ENCODE peak calls at places on chromosome 14, in ten cellular contexts. X, E, F, T, W, P, R, G, D and A are unnamed samples.

GRCh38 chr14:39014460-39014859 is 88.6 kb downstream of the SEC23A start:
- DNase-seq in X (no peak), E (no peak), F (no peak), T (no peak), W (no peak), P (no peak), R (no peak), G (no peak), D (no peak), A (no peak)

GRCh38 chr14:88551094-88551870 is 3.5 kb downstream of the PTPN21 start:
- DNase-seq in X (peak), E (peak), F (no peak), T (no peak), W (peak), P (peak), R (no peak), G (peak), D (peak), A (peak)

GRCh38 chr14:96811265-96811664 is 14.1 kb downstream of the VRK1 start:
- DNase-seq in X (no peak), E (no peak), F (no peak), T (no peak), W (peak), P (no peak), R (no peak), G (no peak), D (peak), A (no peak)

GRCh38 chr14:92686763-92687427 is 61.5 kb downstream of the LGMN start:
- DNase-seq in X (peak), E (peak), F (peak), T (no peak), W (peak), P (peak), R (no peak), G (peak), D (peak), A (peak)

GRCh38 chr14:67694791-67695393 is 672 bp downstream of the RDH11 start:
- DNase-seq in X (peak), E (no peak), F (peak), T (peak), W (peak), P (peak), R (peak), G (peak), D (peak), A (peak)

GRCh38 chr14:76908834-76909233 is 82.6 kb downstream of the LRRC74A start:
- DNase-seq in X (no peak), E (no peak), F (peak), T (no peak), W (no peak), P (no peak), R (no peak), G (no peak), D (no peak), A (peak)

GRCh38 chr14:54893151-54893760 is 9.4 kb downstream of the GCH1 start:
- DNase-seq in X (peak), E (no peak), F (peak), T (peak), W (peak), P (no peak), R (no peak), G (peak), D (peak), A (peak)

GRCh38 chr14:20503905-20504304 is 1.4 kb upstream of the RNASE10 start:
- DNase-seq in X (no peak), E (no peak), F (no peak), T (no peak), W (no peak), P (no peak), R (no peak), G (no peak), D (no peak), A (no peak)

GRCh38 chr14:87960013-87960787 is 32.8 kb downstream of the GALC start:
- DNase-seq in X (no peak), E (no peak), F (peak), T (no peak), W (no peak), P (no peak), R (no peak), G (no peak), D (no peak), A (peak)

GRCh38 chr14:100673085-100673806 is 53.4 kb upstream of the DLK1 start:
- DNase-seq in X (peak), E (no peak), F (no peak), T (peak), W (no peak), P (peak), R (no peak), G (peak), D (no peak), A (peak)

GRCh38 chr14:21279783-21280182 is at the start of gene RPGRIP1:
- DNase-seq in X (no peak), E (no peak), F (no peak), T (no peak), W (no peak), P (no peak), R (no peak), G (no peak), D (no peak), A (no peak)

GRCh38 chr14:55807059-55807499 is 227.1 kb downstream of the KTN1 start:
- DNase-seq in X (peak), E (peak), F (peak), T (peak), W (no peak), P (peak), R (peak), G (no peak), D (peak), A (peak)

GRCh38 chr14:50821471-50822464 is 9.2 kb downstream of the NIN start:
- DNase-seq in X (no peak), E (no peak), F (peak), T (no peak), W (no peak), P (peak), R (no peak), G (no peak), D (no peak), A (peak)

GRCh38 chr14:101878222-101879211 is 85.9 kb upstream of the DYNC1H1 start:
- DNase-seq in X (peak), E (no peak), F (no peak), T (no peak), W (no peak), P (no peak), R (no peak), G (no peak), D (no peak), A (no peak)

GRCh38 chr14:46571970-46572369 is 79.6 kb downstream of the RPL10L start:
- DNase-seq in X (no peak), E (no peak), F (no peak), T (peak), W (no peak), P (no peak), R (no peak), G (no peak), D (no peak), A (no peak)

GRCh38 chr14:52350445-52350844 is 36.3 kb downstream of the PTGER2 start:
- DNase-seq in X (no peak), E (no peak), F (no peak), T (no peak), W (no peak), P (no peak), R (no peak), G (no peak), D (no peak), A (no peak)

GRCh38 chr14:78104130-78104529 is 66.0 kb upstream of the NRXN3 start:
- DNase-seq in X (no peak), E (no peak), F (no peak), T (no peak), W (no peak), P (no peak), R (no peak), G (no peak), D (no peak), A (no peak)

DNA sequence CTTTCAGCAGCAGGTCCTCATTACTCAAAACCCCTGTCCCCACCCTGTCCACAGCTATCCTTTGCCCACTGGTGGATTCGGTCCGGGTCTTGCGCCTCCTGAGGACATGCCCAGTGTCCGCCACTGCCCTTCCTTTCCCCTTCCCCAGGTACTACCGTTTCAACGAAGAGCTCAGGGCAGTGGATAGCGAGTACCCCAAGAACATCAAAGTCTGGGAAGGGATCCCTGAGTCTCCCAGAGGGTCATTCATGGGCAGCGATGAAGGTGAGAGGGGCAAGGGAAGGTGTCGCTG is 8.7 kb downstream of the MMP14 start:
- DNase-seq in X (no peak), E (no peak), F (no peak), T (no peak), W (no peak), P (no peak), R (no peak), G (no peak), D (no peak), A (no peak)
- H3K27ac ChIP-seq in X (no peak), E (peak), F (no peak), T (no peak), W (peak), P (no peak), R (peak), G (no peak), D (peak), A (no peak)

GRCh38 chr14:102998393-102998792 is 59.0 kb downstream of the CDC42BPB start:
- DNase-seq in X (no peak), E (no peak), F (no peak), T (no peak), W (no peak), P (no peak), R (no peak), G (no peak), D (peak), A (no peak)

GRCh38 chr14:103001226-103001625 is 56.1 kb downstream of the CDC42BPB start:
- DNase-seq in X (no peak), E (no peak), F (no peak), T (no peak), W (no peak), P (no peak), R (no peak), G (no peak), D (no peak), A (no peak)

GRCh38 chr14:102996941-102997340 is 60.4 kb downstream of the CDC42BPB start:
- DNase-seq in X (no peak), E (no peak), F (no peak), T (no peak), W (no peak), P (no peak), R (no peak), G (no peak), D (no peak), A (no peak)

GRCh38 chr14:103000291-103000921 is 56.9 kb downstream of the CDC42BPB start:
- DNase-seq in X (no peak), E (no peak), F (no peak), T (no peak), W (no peak), P (no peak), R (no peak), G (no peak), D (no peak), A (no peak)

DNA sequence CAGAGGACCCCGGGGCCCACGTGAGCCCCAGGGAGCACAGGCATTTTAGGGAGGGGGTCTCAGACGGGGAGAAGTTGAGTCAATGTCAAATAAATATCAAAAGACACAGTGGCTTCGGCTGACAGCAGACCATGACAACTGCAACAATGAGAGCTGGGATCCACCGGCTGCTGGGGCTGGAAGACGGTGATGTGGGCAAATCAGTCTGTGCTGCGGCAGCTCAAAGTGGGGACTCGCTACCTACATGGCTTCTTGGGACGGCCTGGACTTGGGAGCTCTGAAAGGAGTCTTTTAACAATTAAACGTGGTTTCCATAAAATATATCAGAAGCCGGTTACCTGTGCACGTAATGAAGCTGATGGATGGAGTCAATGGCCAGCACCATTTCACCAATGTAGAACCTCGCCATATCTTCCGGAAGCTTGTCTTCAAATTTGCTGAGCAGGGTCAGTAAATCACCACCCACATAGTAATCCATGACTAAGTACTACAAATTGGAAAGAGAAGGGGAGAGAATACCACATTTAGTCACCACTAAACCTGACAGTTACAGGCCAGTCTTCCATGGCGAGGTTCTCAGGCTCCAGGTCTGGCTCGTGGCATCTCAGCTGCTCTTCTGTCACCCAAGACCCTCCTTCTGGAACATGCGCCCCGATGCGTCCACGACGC is 58.0 kb downstream of the CDC42BPB start:
- DNase-seq in X (no peak), E (no peak), F (no peak), T (no peak), W (no peak), P (no peak), R (no peak), G (no peak), D (no peak), A (no peak)
- H3K4me3 ChIP-seq in X (no peak), E (no peak), F (no peak), T (no peak), W (no peak), P (no peak), R (no peak), G (no peak), D (no peak), A (no peak)

GRCh38 chr14:59098377-59098776 is 90.1 kb upstream of the DAAM1 start:
- DNase-seq in X (no peak), E (no peak), F (no peak), T (no peak), W (peak), P (no peak), R (no peak), G (no peak), D (peak), A (no peak)
- H3K27ac ChIP-seq in X (no peak), E (no peak), F (no peak), T (no peak), W (peak), P (no peak), R (no peak), G (no peak), D (peak), A (no peak)

GRCh38 chr14:103021817-103022668 is 35.3 kb downstream of the CDC42BPB start:
- DNase-seq in X (no peak), E (no peak), F (no peak), T (no peak), W (no peak), P (no peak), R (no peak), G (no peak), D (peak), A (no peak)
- H3K4me3 ChIP-seq in X (no peak), E (no peak), F (no peak), T (no peak), W (no peak), P (no peak), R (no peak), G (no peak), D (no peak), A (no peak)

DNA sequence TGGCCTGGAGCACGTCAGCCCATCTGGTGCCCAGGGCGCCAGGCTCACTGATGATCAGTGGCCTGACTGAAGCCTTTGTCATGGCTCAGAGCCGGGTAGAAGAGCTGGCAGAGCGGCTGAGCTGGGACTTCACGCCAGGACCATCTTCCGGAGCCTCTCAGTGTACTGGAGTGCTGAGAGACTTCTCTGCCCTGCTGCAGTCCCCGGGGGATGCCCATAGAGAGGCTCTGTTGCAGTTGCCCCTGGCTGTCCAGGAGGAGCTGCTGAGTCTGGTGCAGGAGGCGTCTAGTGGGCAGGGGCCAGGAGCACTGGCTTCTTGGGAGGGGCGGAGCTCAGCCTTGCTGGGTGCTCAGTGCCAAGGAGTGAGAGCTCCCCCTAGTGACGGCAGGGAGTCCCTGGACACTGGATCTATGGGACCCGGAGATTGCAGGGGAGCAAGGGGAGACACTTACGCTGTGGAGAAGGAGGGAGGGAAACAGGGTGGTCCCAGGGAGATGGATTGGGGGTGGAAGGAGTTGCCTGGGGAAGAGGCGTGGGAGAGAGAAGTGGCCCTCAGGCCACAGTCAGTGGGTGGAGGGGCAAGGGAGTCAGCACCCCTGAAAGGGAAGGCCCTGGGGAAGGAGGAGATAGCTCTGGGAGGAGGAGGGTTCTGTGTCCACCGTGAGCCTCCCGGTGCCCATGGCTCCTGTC is 2.0 kb downstream of the KHNYN start:
- DNase-seq in X (peak), E (peak), F (peak), T (peak), W (peak), P (peak), R (peak), G (peak), D (peak), A (peak)
- H3K27ac ChIP-seq in X (peak), E (peak), F (peak), T (no peak), W (no peak), P (peak), R (peak), G (no peak), D (peak), A (no peak)

GRCh38 chr14:104827173-104828055 is 26.5 kb downstream of the ZBTB42 start:
- DNase-seq in X (peak), E (no peak), F (peak), T (peak), W (no peak), P (peak), R (no peak), G (peak), D (peak), A (peak)
- H3K4me3 ChIP-seq in X (peak), E (peak), F (no peak), T (peak), W (peak), P (peak), R (peak), G (peak), D (peak), A (no peak)

DNA sequence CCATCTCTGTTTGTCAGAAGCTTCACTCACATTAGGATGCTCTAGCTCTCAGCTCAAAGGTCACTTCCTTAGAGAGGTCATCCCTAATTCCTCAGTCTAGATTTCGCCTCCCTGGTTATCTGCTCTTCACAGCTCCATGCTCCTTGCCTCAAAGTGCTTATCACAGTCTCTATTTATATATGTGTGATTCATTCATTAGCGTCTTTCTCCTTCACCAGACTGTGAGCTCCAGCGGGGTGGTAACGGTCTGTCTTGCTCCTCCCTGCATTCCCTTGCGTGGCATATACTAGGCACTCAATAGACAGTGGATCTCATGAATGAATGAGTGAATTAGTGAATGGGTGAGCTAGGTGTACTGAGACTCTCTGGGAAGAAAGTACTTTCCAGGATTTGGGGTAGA is 6.9 kb downstream of the SYNDIG1L start:
- DNase-seq in X (no peak), E (no peak), F (no peak), T (no peak), W (no peak), P (no peak), R (no peak), G (no peak), D (no peak), A (no peak)
- H3K27ac ChIP-seq in X (no peak), E (no peak), F (no peak), T (no peak), W (no peak), P (no peak), R (no peak), G (no peak), D (no peak), A (no peak)

DNA sequence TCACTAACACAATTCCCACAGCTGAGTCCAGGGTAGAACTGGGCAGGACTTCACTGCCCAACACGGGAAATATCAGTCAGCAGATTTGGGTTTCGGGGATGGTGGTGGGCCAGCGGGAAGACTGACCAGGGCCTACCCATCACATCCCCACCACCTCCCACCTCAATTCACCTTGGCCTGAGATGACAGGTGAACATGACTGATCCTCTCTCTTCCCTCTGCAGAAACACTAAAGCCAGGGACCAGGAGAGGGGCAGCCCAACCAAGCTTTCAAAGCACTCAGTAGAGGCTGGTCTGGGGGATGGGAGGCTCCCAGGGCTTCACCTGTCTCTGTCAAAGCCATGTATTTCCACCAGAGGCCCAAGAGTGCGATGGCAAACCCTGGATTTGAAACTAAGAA is 2.3 kb downstream of the SERPINA5 start:
- DNase-seq in X (no peak), E (no peak), F (no peak), T (no peak), W (no peak), P (peak), R (no peak), G (no peak), D (no peak), A (no peak)
- H3K4me3 ChIP-seq in X (no peak), E (no peak), F (no peak), T (peak), W (no peak), P (no peak), R (no peak), G (no peak), D (no peak), A (no peak)

GRCh38 chr14:71690478-71690877 is 241.8 kb upstream of the RGS6 start:
- DNase-seq in X (no peak), E (no peak), F (no peak), T (no peak), W (no peak), P (no peak), R (no peak), G (no peak), D (no peak), A (no peak)

GRCh38 chr14:71684323-71684722 is 247.9 kb upstream of the RGS6 start:
- DNase-seq in X (no peak), E (no peak), F (no peak), T (no peak), W (no peak), P (no peak), R (no peak), G (no peak), D (no peak), A (no peak)

GRCh38 chr14:71686677-71687076 is 245.6 kb upstream of the RGS6 start:
- DNase-seq in X (no peak), E (no peak), F (no peak), T (no peak), W (no peak), P (no peak), R (no peak), G (no peak), D (peak), A (no peak)

GRCh38 chr14:71688576-71688975 is 243.7 kb upstream of the RGS6 start:
- DNase-seq in X (no peak), E (no peak), F (no peak), T (peak), W (no peak), P (no peak), R (no peak), G (no peak), D (no peak), A (peak)

DNA sequence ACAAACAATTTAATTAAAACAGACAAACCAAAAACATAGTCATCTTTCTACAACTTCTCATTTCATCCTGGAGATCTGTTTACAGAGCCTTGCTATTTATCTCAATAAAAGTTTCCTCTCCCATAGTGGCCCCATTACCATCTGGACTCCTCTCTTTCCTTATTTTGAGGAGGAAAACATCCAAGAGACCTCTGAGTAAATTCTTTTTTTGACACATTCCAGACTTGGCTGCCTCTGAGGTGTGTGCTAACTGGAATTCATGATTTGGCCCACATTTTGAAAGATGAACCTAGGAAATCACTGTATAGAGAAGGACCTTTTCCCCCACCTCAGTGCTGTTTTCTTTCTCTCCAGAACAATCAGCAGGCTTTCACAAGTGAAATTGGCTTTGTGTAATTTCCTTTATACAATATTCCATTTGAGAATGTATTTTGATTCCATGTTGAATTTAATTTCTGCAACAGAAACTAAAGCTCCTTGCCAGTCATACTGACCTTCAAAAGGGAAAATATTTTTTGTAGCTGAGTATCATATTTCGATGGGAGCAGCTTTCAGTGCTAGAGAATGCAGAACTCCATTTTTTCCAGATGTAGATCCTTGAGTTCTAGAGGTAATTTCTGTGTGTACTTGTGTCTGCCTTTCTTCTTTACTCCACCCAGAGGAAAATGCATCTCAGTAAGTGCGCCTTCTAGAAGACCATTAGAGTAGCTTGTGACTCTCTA is 245.0 kb upstream of the RGS6 start:
- DNase-seq in X (no peak), E (no peak), F (no peak), T (no peak), W (no peak), P (no peak), R (no peak), G (no peak), D (peak), A (no peak)
- H3K27ac ChIP-seq in X (no peak), E (peak), F (no peak), T (no peak), W (no peak), P (no peak), R (peak), G (no peak), D (no peak), A (no peak)